ENCODE peak calls at places on chromosomes 6 and 20, in five cellular contexts. One of them, this sample, is unnamed.

GRCh38 chr6:53746442-53747103 is 48.2 kb upstream of the LRRC1 start:
- DNase-seq in BJ: no peak
- DNase-seq in activated B cell treated with CpG ODN at 0.5 μM for 24 hours: no peak
- DNase-seq in HFFc6: no peak
- DNase-seq in AG10803: no peak
- DNase-seq in this sample: no peak

GRCh38 chr6:164039954-164040375 is 625.4 kb downstream of the QKI start:
- DNase-seq in activated B cell treated with CpG ODN at 0.5 μM for 24 hours: no peak
- DNase-seq in BJ: no peak
- DNase-seq in HFFc6: no peak
- DNase-seq in AG10803: peak
- DNase-seq in this sample: no peak

GRCh38 chr6:4543596-4543995 is 232.6 kb upstream of the CDYL start:
- DNase-seq in activated B cell treated with CpG ODN at 0.5 μM for 24 hours: no peak
- DNase-seq in AG10803: no peak
- DNase-seq in BJ: no peak
- DNase-seq in HFFc6: no peak
- DNase-seq in this sample: no peak

GRCh38 chr6:16273266-16273665 is 34.9 kb downstream of the GMPR start:
- DNase-seq in activated B cell treated with CpG ODN at 0.5 μM for 24 hours: no peak
- DNase-seq in AG10803: peak
- DNase-seq in HFFc6: peak
- DNase-seq in BJ: no peak
- DNase-seq in this sample: no peak

GRCh38 chr6:1065986-1066385 is 245.9 kb upstream of the FOXQ1 start:
- DNase-seq in activated B cell treated with CpG ODN at 0.5 μM for 24 hours: no peak
- DNase-seq in HFFc6: no peak
- DNase-seq in AG10803: no peak
- DNase-seq in BJ: no peak
- DNase-seq in this sample: no peak

GRCh38 chr20:17875106-17875980 is 93.3 kb downstream of the SNX5 start:
- DNase-seq in HFFc6: peak
- DNase-seq in activated B cell treated with CpG ODN at 0.5 μM for 24 hours: no peak
- DNase-seq in AG10803: peak
- DNase-seq in BJ: no peak
- DNase-seq in this sample: no peak

GRCh38 chr6:150928882-150929281 is 63.4 kb downstream of the MTHFD1L start:
- DNase-seq in BJ: no peak
- DNase-seq in AG10803: no peak
- DNase-seq in activated B cell treated with CpG ODN at 0.5 μM for 24 hours: no peak
- DNase-seq in HFFc6: no peak
- DNase-seq in this sample: no peak

GRCh38 chr6:47631248-47632196 is 66.9 kb upstream of the ADGRF4 start:
- DNase-seq in HFFc6: peak
- DNase-seq in BJ: peak
- DNase-seq in AG10803: peak
- DNase-seq in activated B cell treated with CpG ODN at 0.5 μM for 24 hours: no peak
- DNase-seq in this sample: no peak

GRCh38 chr6:91476000-91476399 is 889.1 kb upstream of the MAP3K7 start:
- DNase-seq in HFFc6: no peak
- DNase-seq in AG10803: no peak
- DNase-seq in activated B cell treated with CpG ODN at 0.5 μM for 24 hours: no peak
- DNase-seq in BJ: no peak
- DNase-seq in this sample: no peak

GRCh38 chr6:33424855-33425667 is 5.2 kb downstream of the SYNGAP1 start:
- DNase-seq in HFFc6: no peak
- DNase-seq in activated B cell treated with CpG ODN at 0.5 μM for 24 hours: no peak
- DNase-seq in AG10803: no peak
- DNase-seq in BJ: no peak
- DNase-seq in this sample: no peak

GRCh38 chr6:650098-650497 is 6.8 kb downstream of the HUS1B start:
- DNase-seq in BJ: no peak
- DNase-seq in AG10803: no peak
- DNase-seq in HFFc6: no peak
- DNase-seq in activated B cell treated with CpG ODN at 0.5 μM for 24 hours: no peak
- DNase-seq in this sample: no peak

GRCh38 chr20:36467076-36467999 is 74.0 kb upstream of the MYL9 start:
- DNase-seq in AG10803: peak
- DNase-seq in BJ: no peak
- DNase-seq in activated B cell treated with CpG ODN at 0.5 μM for 24 hours: no peak
- DNase-seq in HFFc6: peak
- DNase-seq in this sample: no peak

GRCh38 chr6:124446966-124447365 is 515.3 kb upstream of the RNF217 start:
- DNase-seq in BJ: no peak
- DNase-seq in HFFc6: no peak
- DNase-seq in AG10803: no peak
- DNase-seq in activated B cell treated with CpG ODN at 0.5 μM for 24 hours: no peak
- DNase-seq in this sample: no peak

GRCh38 chr6:48567016-48567415 is 456.0 kb upstream of the PTCHD4 start:
- DNase-seq in AG10803: no peak
- DNase-seq in BJ: no peak
- DNase-seq in HFFc6: peak
- DNase-seq in activated B cell treated with CpG ODN at 0.5 μM for 24 hours: no peak
- DNase-seq in this sample: no peak

GRCh38 chr6:41984623-41985022 is 43.0 kb upstream of the CCND3 start:
- DNase-seq in HFFc6: no peak
- DNase-seq in BJ: no peak
- DNase-seq in AG10803: no peak
- DNase-seq in activated B cell treated with CpG ODN at 0.5 μM for 24 hours: no peak
- DNase-seq in this sample: no peak

GRCh38 chr6:118963003-118963402 is 28.0 kb upstream of the MCM9 start:
- DNase-seq in BJ: no peak
- DNase-seq in activated B cell treated with CpG ODN at 0.5 μM for 24 hours: no peak
- DNase-seq in AG10803: peak
- DNase-seq in HFFc6: no peak
- DNase-seq in this sample: no peak
- TF ChIP-seq CTCF in BJ: peak
- TF ChIP-seq CTCF in activated B cell treated with CpG ODN at 0.5 μM for 24 hours: no peak
- TF ChIP-seq CTCF in AG10803: peak
- TF ChIP-seq CTCF in HFFc6: peak
- TF ChIP-seq CTCF in this sample: peak

DNA sequence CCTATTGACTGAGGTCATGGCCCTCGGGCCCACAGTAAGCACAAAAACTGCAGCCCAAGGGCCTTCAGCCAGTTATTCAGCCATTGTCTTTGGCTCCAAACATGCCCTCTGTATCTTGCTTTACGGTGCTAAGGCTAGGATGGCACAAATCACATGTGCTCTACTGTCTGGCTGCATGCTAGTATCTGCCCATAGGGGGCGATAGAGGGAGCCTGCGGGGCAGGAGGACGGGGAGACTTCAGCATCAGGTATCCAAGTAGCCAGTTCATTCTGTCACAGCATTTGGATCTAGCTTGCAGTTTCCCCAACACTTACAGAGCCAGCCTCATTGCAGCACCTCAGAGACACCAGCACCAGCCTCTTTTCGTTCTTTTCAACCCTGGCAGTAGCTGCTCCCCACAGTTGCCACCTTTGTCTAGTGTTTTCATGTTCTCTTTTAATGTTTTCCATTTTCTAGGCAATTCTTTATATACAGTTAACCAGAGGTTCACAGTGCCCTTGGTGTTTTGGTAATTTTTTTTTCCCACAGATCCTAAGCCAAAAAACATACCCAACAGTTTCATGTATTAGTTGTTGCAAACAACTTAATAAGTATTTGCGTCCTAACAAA is 705.9 kb downstream of the PTPRT start:
- DNase-seq in HFFc6: no peak
- DNase-seq in AG10803: no peak
- DNase-seq in activated B cell treated with CpG ODN at 0.5 μM for 24 hours: no peak
- DNase-seq in BJ: no peak
- DNase-seq in this sample: no peak
- TF ChIP-seq CTCF in HFFc6: peak
- TF ChIP-seq CTCF in AG10803: peak
- TF ChIP-seq CTCF in activated B cell treated with CpG ODN at 0.5 μM for 24 hours: no peak
- TF ChIP-seq CTCF in BJ: no peak
- TF ChIP-seq CTCF in this sample: peak

GRCh38 chr6:105072799-105073199 is 107.0 kb downstream of the POPDC3 start:
- DNase-seq in AG10803: peak
- DNase-seq in HFFc6: peak
- DNase-seq in BJ: no peak
- DNase-seq in activated B cell treated with CpG ODN at 0.5 μM for 24 hours: no peak
- DNase-seq in this sample: no peak

GRCh38 chr6:105080279-105080678 is 99.5 kb downstream of the POPDC3 start:
- DNase-seq in activated B cell treated with CpG ODN at 0.5 μM for 24 hours: no peak
- DNase-seq in HFFc6: no peak
- DNase-seq in AG10803: no peak
- DNase-seq in BJ: no peak
- DNase-seq in this sample: no peak

GRCh38 chr6:105075210-105075609 is 104.6 kb downstream of the POPDC3 start:
- DNase-seq in BJ: no peak
- DNase-seq in HFFc6: no peak
- DNase-seq in activated B cell treated with CpG ODN at 0.5 μM for 24 hours: no peak
- DNase-seq in AG10803: no peak
- DNase-seq in this sample: no peak

DNA sequence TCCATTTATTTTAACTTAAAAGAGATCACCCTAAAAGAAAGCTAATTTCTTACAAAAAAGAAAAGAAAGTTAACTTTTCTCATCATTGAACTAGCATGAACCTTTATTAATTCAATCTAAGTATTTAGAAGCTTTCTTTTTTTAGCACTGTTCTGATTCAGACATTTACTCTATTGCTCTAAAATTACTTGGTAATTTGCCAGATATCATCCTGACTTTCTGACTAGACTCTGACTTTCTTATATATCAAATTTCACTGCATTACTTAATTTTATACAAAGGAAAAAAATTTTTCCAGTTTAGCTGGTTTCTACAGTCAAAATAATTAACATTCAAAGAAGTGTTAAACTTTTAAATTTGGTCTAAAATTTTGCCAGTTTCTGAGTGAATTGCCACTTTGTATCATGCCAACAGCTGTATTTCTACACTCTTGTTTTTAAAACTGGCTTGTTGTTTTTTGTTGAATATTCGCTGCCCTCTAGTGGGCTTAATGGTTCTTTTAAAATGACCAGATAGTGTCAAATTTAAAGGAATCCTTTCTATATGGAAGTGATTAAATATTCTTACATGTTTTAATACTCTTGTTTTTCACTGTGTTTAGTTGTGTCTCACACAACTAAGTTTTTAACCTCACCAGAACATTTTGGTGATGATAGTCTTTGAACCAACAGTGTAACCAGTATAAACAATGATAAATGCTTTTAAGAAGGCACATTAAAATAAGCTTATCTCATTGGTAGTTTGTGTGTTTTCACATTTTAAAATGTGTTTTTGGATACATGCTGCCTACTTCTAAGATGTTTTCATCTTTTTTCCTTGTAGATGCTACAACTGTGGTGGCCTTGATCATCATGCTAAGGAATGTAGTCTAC is 102.0 kb downstream of the POPDC3 start:
- DNase-seq in activated B cell treated with CpG ODN at 0.5 μM for 24 hours: no peak
- DNase-seq in HFFc6: peak
- DNase-seq in BJ: no peak
- DNase-seq in AG10803: peak
- DNase-seq in this sample: no peak
- TF ChIP-seq CTCF in activated B cell treated with CpG ODN at 0.5 μM for 24 hours: no peak
- TF ChIP-seq CTCF in HFFc6: peak
- TF ChIP-seq CTCF in BJ: peak
- TF ChIP-seq CTCF in AG10803: peak
- TF ChIP-seq CTCF in this sample: peak

GRCh38 chr6:84242265-84242664 is 14.8 kb upstream of the CEP162 start:
- DNase-seq in HFFc6: no peak
- DNase-seq in BJ: no peak
- DNase-seq in AG10803: no peak
- DNase-seq in activated B cell treated with CpG ODN at 0.5 μM for 24 hours: no peak
- DNase-seq in this sample: no peak

GRCh38 chr6:84243240-84243639 is 15.8 kb upstream of the CEP162 start:
- DNase-seq in HFFc6: no peak
- DNase-seq in AG10803: peak
- DNase-seq in BJ: no peak
- DNase-seq in activated B cell treated with CpG ODN at 0.5 μM for 24 hours: no peak
- DNase-seq in this sample: no peak
- TF ChIP-seq CTCF in HFFc6: peak
- TF ChIP-seq CTCF in AG10803: peak
- TF ChIP-seq CTCF in BJ: peak
- TF ChIP-seq CTCF in activated B cell treated with CpG ODN at 0.5 μM for 24 hours: no peak
- TF ChIP-seq CTCF in this sample: peak

GRCh38 chr6:136208783-136209182 is 41.3 kb downstream of the MTFR2 start:
- DNase-seq in activated B cell treated with CpG ODN at 0.5 μM for 24 hours: no peak
- DNase-seq in AG10803: no peak
- DNase-seq in HFFc6: no peak
- DNase-seq in BJ: no peak
- DNase-seq in this sample: no peak
- TF ChIP-seq CTCF in activated B cell treated with CpG ODN at 0.5 μM for 24 hours: no peak
- TF ChIP-seq CTCF in AG10803: no peak
- TF ChIP-seq CTCF in HFFc6: peak
- TF ChIP-seq CTCF in BJ: no peak
- TF ChIP-seq CTCF in this sample: no peak

DNA sequence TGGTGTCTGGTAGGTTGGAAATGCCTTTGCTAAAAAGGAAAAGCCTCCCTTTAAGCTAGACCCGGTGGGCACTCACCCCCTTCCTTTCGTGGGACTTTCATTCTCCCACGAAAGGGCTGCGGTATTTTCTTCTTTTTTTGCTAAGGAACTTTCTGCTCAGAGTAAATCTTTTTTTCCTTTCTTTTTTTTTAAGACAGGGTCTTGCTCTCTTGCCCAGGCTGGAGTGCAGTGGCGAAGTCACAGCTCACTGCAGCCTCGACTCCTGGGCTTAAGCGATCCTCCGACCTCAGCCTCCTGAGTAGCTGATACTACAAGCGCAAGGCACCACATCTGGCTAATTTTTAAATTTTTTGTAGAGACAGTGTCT is 4.0 kb downstream of the TP53TG5 start:
- DNase-seq in activated B cell treated with CpG ODN at 0.5 μM for 24 hours: no peak
- DNase-seq in BJ: no peak
- DNase-seq in AG10803: no peak
- DNase-seq in HFFc6: no peak
- DNase-seq in this sample: no peak
- TF ChIP-seq CTCF in activated B cell treated with CpG ODN at 0.5 μM for 24 hours: no peak
- TF ChIP-seq CTCF in BJ: no peak
- TF ChIP-seq CTCF in AG10803: no peak
- TF ChIP-seq CTCF in HFFc6: peak
- TF ChIP-seq CTCF in this sample: no peak